ENCODE peak calls at places on chromosomes 11 and 22, in nine cellular contexts. Y is ovary, L is A549, X is GM12878, O is stomach, J is tibial nerve, D is H1, E is transverse colon, U is suprapubic skin. Z is an unnamed sample.
A peak's percentile ranks its signal among the peaks of the same experiment; 100 is the strongest.

GRCh38 chr11:123588863-123589262 is 65.6 kb downstream of the SCN3B start:
- DNase-seq in E (no peak), Y (no peak), J (no peak), L (no peak), U (no peak), D (no peak), X (no peak), O (no peak), Z (no peak)

GRCh38 chr11:125128450-125128849 is 17.0 kb upstream of the TMEM218 start:
- DNase-seq in D (no peak), L (no peak), E (no peak), Y (no peak), U (no peak), J (no peak), O (no peak), X (no peak), Z (no peak)

GRCh38 chr11:84899740-84900139 is 727.4 kb downstream of the DLG2 start:
- DNase-seq in J (no peak), X (no peak), D (no peak), O (no peak), Y (no peak), E (no peak), U (no peak), L (no peak), Z (no peak)

GRCh38 chr22:36366291-36366708 is 21.5 kb downstream of the MYH9 start:
- DNase-seq in E (no peak), D (no peak), L (no peak), X (no peak), J (no peak), O (no peak), U (no peak), Y (no peak), Z (peak; percentile 90)

GRCh38 chr11:123525511-123525918 is 95.4 kb downstream of the GRAMD1B start:
- DNase-seq in E (no peak), X (no peak), J (no peak), Y (no peak), D (no peak), U (no peak), O (no peak), L (no peak), Z (no peak)

GRCh38 chr22:32904044-32904443 is 102.5 kb downstream of the TIMP3 start:
- DNase-seq in U (no peak), X (no peak), O (no peak), D (no peak), Y (no peak), E (peak; percentile 15), J (peak; percentile 40), L (peak; percentile 3), Z (peak; percentile 71)

GRCh38 chr11:78424334-78425270 is 7.0 kb upstream of the GAB2 start:
- DNase-seq in Y (no peak), E (no peak), X (peak; percentile 70), L (no peak), D (no peak), O (no peak), U (no peak), J (no peak), Z (no peak)

GRCh38 chr11:29166306-29166705 is 850.5 kb downstream of the KCNA4 start:
- DNase-seq in Y (no peak), U (no peak), J (no peak), O (no peak), L (no peak), X (no peak), D (no peak), E (no peak), Z (no peak)

GRCh38 chr11:103326070-103326794 is 217.0 kb downstream of the DYNC2H1 start:
- DNase-seq in X (peak; percentile 17), L (peak; percentile 6), J (peak; percentile 59), E (peak; percentile 9), U (no peak), Y (no peak), O (no peak), D (peak; percentile 65), Z (no peak)

GRCh38 chr11:15819679-15820286 is 536.6 kb downstream of the SOX6 start:
- DNase-seq in O (peak; percentile 80), J (peak; percentile 38), D (peak; percentile 86), Y (peak; percentile 68), X (no peak), E (peak; percentile 87), U (peak; percentile 66), L (peak; percentile 41), Z (peak; percentile 77)

GRCh38 chr11:1226981-1227550 is 4.2 kb downstream of the MUC5B start:
- DNase-seq in J (no peak), L (peak; percentile 81), E (peak; percentile 8), O (no peak), Y (no peak), U (peak; percentile 57), X (no peak), D (peak; percentile 61), Z (peak; percentile 61)

GRCh38 chr22:39309364-39309861 is 10.0 kb downstream of the RPL3 start:
- DNase-seq in D (peak; percentile 81), U (peak; percentile 73), X (no peak), L (no peak), E (no peak), Y (no peak), O (no peak), J (no peak), Z (no peak)

GRCh38 chr11:17694711-17695110 is 24.7 kb upstream of the MYOD1 start:
- DNase-seq in U (no peak), E (no peak), D (no peak), Y (no peak), O (no peak), X (no peak), J (no peak), L (no peak), Z (no peak)

GRCh38 chr11:108620958-108621772 is 27.6 kb upstream of the EXPH5 start:
- DNase-seq in Y (no peak), J (no peak), U (no peak), X (peak; percentile 86), D (no peak), O (no peak), L (no peak), E (no peak), Z (no peak)

GRCh38 chr11:2899080-2899783 is 13.7 kb upstream of the CDKN1C start:
- DNase-seq in U (no peak), O (no peak), E (no peak), D (no peak), L (no peak), J (no peak), X (no peak), Y (no peak), Z (peak; percentile 79)

GRCh38 chr11:129778877-129779276 is 36.8 kb upstream of the TMEM45B start:
- DNase-seq in J (no peak), X (no peak), D (no peak), Y (no peak), O (no peak), L (no peak), E (no peak), U (no peak), Z (no peak)

GRCh38 chr11:26377619-26378018 is 45.7 kb downstream of the ANO3 start:
- DNase-seq in L (no peak), Y (no peak), O (no peak), J (no peak), X (no peak), D (no peak), U (no peak), E (no peak), Z (no peak)
- TF ChIP-seq EP300 in L (no peak), Y (no peak), O (no peak), J (no peak), X (no peak), D (no peak), U (no peak), E (no peak), Z (no peak)

GRCh38 chr11:44318369-44318768 is 8.4 kb upstream of the ALX4 start:
- DNase-seq in J (no peak), O (no peak), E (no peak), Y (no peak), U (no peak), X (no peak), D (no peak), L (no peak), Z (no peak)

GRCh38 chr11:44314733-44315132 is 4.8 kb upstream of the ALX4 start:
- DNase-seq in L (no peak), Y (no peak), X (no peak), U (no peak), O (no peak), D (no peak), E (no peak), J (no peak), Z (no peak)

GRCh38 chr11:44316388-44317240 is 6.7 kb upstream of the ALX4 start:
- DNase-seq in L (no peak), Y (peak; percentile 33), E (no peak), O (no peak), J (no peak), U (no peak), X (no peak), D (peak; percentile 81), Z (no peak)

GRCh38 chr11:44313701-44314489 is 4.0 kb upstream of the ALX4 start:
- DNase-seq in E (no peak), O (no peak), U (no peak), D (no peak), Y (peak; percentile 2), L (no peak), J (no peak), X (no peak), Z (no peak)

GRCh38 chr11:44315947-44316387 is 6.0 kb upstream of the ALX4 start:
- DNase-seq in L (peak; percentile 69), X (no peak), Y (peak; percentile 30), E (no peak), D (no peak), U (no peak), O (no peak), J (no peak), Z (no peak)
- TF ChIP-seq EP300 in L (no peak), X (no peak), Y (no peak), E (no peak), D (no peak), U (no peak), O (no peak), J (no peak), Z (no peak)

DNA sequence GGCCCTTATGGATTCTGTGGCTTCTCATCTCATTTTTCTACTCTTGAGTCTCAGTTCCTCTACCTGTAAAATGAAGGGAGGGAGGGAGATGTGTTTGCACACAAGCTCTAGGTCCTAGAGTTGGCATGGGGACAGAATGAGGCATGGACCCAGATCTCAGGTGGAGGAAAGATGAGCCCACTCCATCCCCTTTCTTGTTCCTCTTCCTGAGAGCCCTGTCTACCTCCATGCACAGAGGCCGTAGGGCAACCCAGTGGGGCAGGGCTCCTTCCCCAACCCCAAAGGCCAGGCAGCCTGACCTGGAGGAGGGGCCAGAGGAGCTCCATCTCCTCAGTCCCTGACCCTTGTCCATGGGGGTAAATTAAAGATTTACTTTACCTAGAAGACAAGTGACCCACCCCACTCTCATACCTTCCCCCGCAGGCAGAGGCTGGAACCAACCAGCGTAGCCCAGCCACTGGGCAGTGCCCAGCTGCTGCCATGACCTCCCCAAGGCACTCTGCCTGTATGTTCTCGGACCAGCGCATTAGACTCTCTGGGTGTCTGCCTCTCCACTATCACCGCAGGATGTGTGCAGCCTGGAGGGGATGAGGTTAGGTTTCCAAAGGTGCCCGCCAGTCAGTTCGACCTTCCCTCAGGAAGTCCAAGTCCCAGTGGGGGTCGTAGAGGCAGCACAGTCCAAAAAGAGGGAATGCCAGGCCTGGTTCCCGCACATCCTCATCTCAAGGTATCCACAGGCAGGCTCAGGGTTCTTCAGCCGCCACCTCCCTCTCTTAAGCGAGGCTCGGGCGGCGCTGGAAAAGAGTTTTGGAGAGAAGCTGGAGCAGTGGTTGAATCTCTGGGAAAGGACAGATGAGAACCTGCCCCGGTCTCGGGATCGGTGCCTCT is 3.0 kb downstream of the SMTN start:
- DNase-seq in O (no peak), D (no peak), L (no peak), U (no peak), E (peak; percentile 28), Y (peak; percentile 42), J (no peak), X (no peak), Z (no peak)
- TF ChIP-seq EP300 in O (no peak), D (no peak), L (no peak), U (no peak), E (no peak), Y (no peak), J (no peak), X (no peak), Z (no peak)

GRCh38 chr11:35010656-35011055 is 94.2 kb downstream of the PDHX start:
- DNase-seq in U (no peak), X (no peak), L (no peak), E (no peak), D (no peak), J (no peak), Y (no peak), O (no peak), Z (no peak)
- TF ChIP-seq EP300 in U (no peak), X (no peak), L (no peak), E (no peak), D (no peak), J (no peak), Y (no peak), O (no peak), Z (no peak)

Z was measured in sigmoid colon.